ENCODE peak calls at places on chromosomes 11 and 22, in eight cellular contexts. One of them, this sample, is unnamed.

GRCh38 chr22:41284465-41284864 is 1.5 kb downstream of the RANGAP1 start:
- DNase-seq in COR-L47: no peak
- DNase-seq in fibroblast of lung: no peak
- DNase-seq in ELR: no peak
- DNase-seq in HFF-Myc: no peak
- DNase-seq in stimulated activated CD4-positive, alpha-beta T cell treated with anti-CD3 and anti-CD28 coated beads, Interleukin-1b, Interleukin-23, amount 100 ng/mL, for 4 hours: no peak
- DNase-seq in activated T-cell treated with anti-CD3 and anti-CD28 coated beads for 48 hours: no peak
- DNase-seq in heart right ventricle: no peak
- DNase-seq in this sample: no peak

GRCh38 chr22:39229688-39230260 is 15.0 kb downstream of the PDGFB start:
- DNase-seq in stimulated activated CD4-positive, alpha-beta T cell treated with anti-CD3 and anti-CD28 coated beads, Interleukin-1b, Interleukin-23, amount 100 ng/mL, for 4 hours: no peak
- DNase-seq in ELR: no peak
- DNase-seq in activated T-cell treated with anti-CD3 and anti-CD28 coated beads for 48 hours: no peak
- DNase-seq in fibroblast of lung: no peak
- DNase-seq in heart right ventricle: no peak
- DNase-seq in COR-L47: no peak
- DNase-seq in HFF-Myc: no peak
- DNase-seq in this sample: no peak

GRCh38 chr22:27084130-27084529 is 426.7 kb downstream of the MIAT start:
- DNase-seq in activated T-cell treated with anti-CD3 and anti-CD28 coated beads for 48 hours: no peak
- DNase-seq in stimulated activated CD4-positive, alpha-beta T cell treated with anti-CD3 and anti-CD28 coated beads, Interleukin-1b, Interleukin-23, amount 100 ng/mL, for 4 hours: no peak
- DNase-seq in COR-L47: no peak
- DNase-seq in fibroblast of lung: no peak
- DNase-seq in HFF-Myc: no peak
- DNase-seq in heart right ventricle: no peak
- DNase-seq in ELR: no peak
- DNase-seq in this sample: no peak

GRCh38 chr11:57213282-57214086 is 23.6 kb downstream of the APLNR start:
- DNase-seq in ELR: no peak
- DNase-seq in fibroblast of lung: peak
- DNase-seq in heart right ventricle: no peak
- DNase-seq in activated T-cell treated with anti-CD3 and anti-CD28 coated beads for 48 hours: no peak
- DNase-seq in COR-L47: no peak
- DNase-seq in stimulated activated CD4-positive, alpha-beta T cell treated with anti-CD3 and anti-CD28 coated beads, Interleukin-1b, Interleukin-23, amount 100 ng/mL, for 4 hours: no peak
- DNase-seq in HFF-Myc: no peak
- DNase-seq in this sample: peak

GRCh38 chr22:47309946-47310345 is 547.5 kb downstream of the TBC1D22A start:
- DNase-seq in stimulated activated CD4-positive, alpha-beta T cell treated with anti-CD3 and anti-CD28 coated beads, Interleukin-1b, Interleukin-23, amount 100 ng/mL, for 4 hours: no peak
- DNase-seq in ELR: no peak
- DNase-seq in activated T-cell treated with anti-CD3 and anti-CD28 coated beads for 48 hours: no peak
- DNase-seq in heart right ventricle: no peak
- DNase-seq in HFF-Myc: no peak
- DNase-seq in COR-L47: no peak
- DNase-seq in fibroblast of lung: no peak
- DNase-seq in this sample: no peak

GRCh38 chr22:30575011-30575671 is 676 bp upstream of the GAL3ST1 start:
- DNase-seq in HFF-Myc: no peak
- DNase-seq in COR-L47: no peak
- DNase-seq in ELR: no peak
- DNase-seq in stimulated activated CD4-positive, alpha-beta T cell treated with anti-CD3 and anti-CD28 coated beads, Interleukin-1b, Interleukin-23, amount 100 ng/mL, for 4 hours: no peak
- DNase-seq in heart right ventricle: peak
- DNase-seq in fibroblast of lung: peak
- DNase-seq in activated T-cell treated with anti-CD3 and anti-CD28 coated beads for 48 hours: no peak
- DNase-seq in this sample: peak

GRCh38 chr11:121105851-121106250 is 4.8 kb downstream of the TECTA start:
- DNase-seq in COR-L47: no peak
- DNase-seq in ELR: no peak
- DNase-seq in activated T-cell treated with anti-CD3 and anti-CD28 coated beads for 48 hours: no peak
- DNase-seq in fibroblast of lung: no peak
- DNase-seq in HFF-Myc: no peak
- DNase-seq in stimulated activated CD4-positive, alpha-beta T cell treated with anti-CD3 and anti-CD28 coated beads, Interleukin-1b, Interleukin-23, amount 100 ng/mL, for 4 hours: no peak
- DNase-seq in heart right ventricle: no peak
- DNase-seq in this sample: no peak

GRCh38 chr11:2202071-2202899 is 30.7 kb upstream of the TH start:
- DNase-seq in ELR: no peak
- DNase-seq in fibroblast of lung: no peak
- DNase-seq in heart right ventricle: no peak
- DNase-seq in HFF-Myc: no peak
- DNase-seq in COR-L47: no peak
- DNase-seq in stimulated activated CD4-positive, alpha-beta T cell treated with anti-CD3 and anti-CD28 coated beads, Interleukin-1b, Interleukin-23, amount 100 ng/mL, for 4 hours: no peak
- DNase-seq in activated T-cell treated with anti-CD3 and anti-CD28 coated beads for 48 hours: no peak
- DNase-seq in this sample: no peak

GRCh38 chr11:65645710-65646109 is 7.8 kb downstream of the SIPA1 start:
- DNase-seq in HFF-Myc: no peak
- DNase-seq in activated T-cell treated with anti-CD3 and anti-CD28 coated beads for 48 hours: no peak
- DNase-seq in COR-L47: no peak
- DNase-seq in ELR: peak
- DNase-seq in stimulated activated CD4-positive, alpha-beta T cell treated with anti-CD3 and anti-CD28 coated beads, Interleukin-1b, Interleukin-23, amount 100 ng/mL, for 4 hours: no peak
- DNase-seq in fibroblast of lung: peak
- DNase-seq in heart right ventricle: no peak
- DNase-seq in this sample: peak

GRCh38 chr11:2257023-2257700 is 13.2 kb downstream of the ASCL2 start:
- DNase-seq in fibroblast of lung: no peak
- DNase-seq in stimulated activated CD4-positive, alpha-beta T cell treated with anti-CD3 and anti-CD28 coated beads, Interleukin-1b, Interleukin-23, amount 100 ng/mL, for 4 hours: no peak
- DNase-seq in COR-L47: no peak
- DNase-seq in activated T-cell treated with anti-CD3 and anti-CD28 coated beads for 48 hours: no peak
- DNase-seq in ELR: no peak
- DNase-seq in HFF-Myc: no peak
- DNase-seq in heart right ventricle: no peak
- DNase-seq in this sample: no peak

GRCh38 chr22:36383110-36383581 is 4.6 kb downstream of the MYH9 start:
- DNase-seq in fibroblast of lung: peak
- DNase-seq in HFF-Myc: peak
- DNase-seq in stimulated activated CD4-positive, alpha-beta T cell treated with anti-CD3 and anti-CD28 coated beads, Interleukin-1b, Interleukin-23, amount 100 ng/mL, for 4 hours: no peak
- DNase-seq in COR-L47: no peak
- DNase-seq in ELR: peak
- DNase-seq in heart right ventricle: no peak
- DNase-seq in activated T-cell treated with anti-CD3 and anti-CD28 coated beads for 48 hours: no peak
- DNase-seq in this sample: peak

GRCh38 chr11:99068832-99069231 is 48.1 kb downstream of the CNTN5 start:
- DNase-seq in COR-L47: no peak
- DNase-seq in stimulated activated CD4-positive, alpha-beta T cell treated with anti-CD3 and anti-CD28 coated beads, Interleukin-1b, Interleukin-23, amount 100 ng/mL, for 4 hours: no peak
- DNase-seq in ELR: peak
- DNase-seq in fibroblast of lung: no peak
- DNase-seq in activated T-cell treated with anti-CD3 and anti-CD28 coated beads for 48 hours: no peak
- DNase-seq in HFF-Myc: no peak
- DNase-seq in heart right ventricle: no peak
- DNase-seq in this sample: peak

GRCh38 chr11:12864316-12865156 is 144.6 kb upstream of the RASSF10 start:
- DNase-seq in heart right ventricle: no peak
- DNase-seq in fibroblast of lung: peak
- DNase-seq in activated T-cell treated with anti-CD3 and anti-CD28 coated beads for 48 hours: no peak
- DNase-seq in stimulated activated CD4-positive, alpha-beta T cell treated with anti-CD3 and anti-CD28 coated beads, Interleukin-1b, Interleukin-23, amount 100 ng/mL, for 4 hours: no peak
- DNase-seq in ELR: peak
- DNase-seq in HFF-Myc: peak
- DNase-seq in COR-L47: peak
- DNase-seq in this sample: peak

GRCh38 chr11:64226507-64227051 is 505 bp downstream of the NUDT22 start:
- DNase-seq in ELR: peak
- DNase-seq in stimulated activated CD4-positive, alpha-beta T cell treated with anti-CD3 and anti-CD28 coated beads, Interleukin-1b, Interleukin-23, amount 100 ng/mL, for 4 hours: no peak
- DNase-seq in activated T-cell treated with anti-CD3 and anti-CD28 coated beads for 48 hours: peak
- DNase-seq in COR-L47: peak
- DNase-seq in fibroblast of lung: no peak
- DNase-seq in HFF-Myc: no peak
- DNase-seq in heart right ventricle: peak
- DNase-seq in this sample: no peak

GRCh38 chr22:34808618-34809017 is 257.3 kb upstream of the ISX start:
- DNase-seq in stimulated activated CD4-positive, alpha-beta T cell treated with anti-CD3 and anti-CD28 coated beads, Interleukin-1b, Interleukin-23, amount 100 ng/mL, for 4 hours: no peak
- DNase-seq in heart right ventricle: no peak
- DNase-seq in COR-L47: no peak
- DNase-seq in ELR: no peak
- DNase-seq in HFF-Myc: no peak
- DNase-seq in activated T-cell treated with anti-CD3 and anti-CD28 coated beads for 48 hours: no peak
- DNase-seq in fibroblast of lung: no peak
- DNase-seq in this sample: peak

GRCh38 chr11:61725632-61726280 is 26.7 kb upstream of the MYRF start:
- DNase-seq in stimulated activated CD4-positive, alpha-beta T cell treated with anti-CD3 and anti-CD28 coated beads, Interleukin-1b, Interleukin-23, amount 100 ng/mL, for 4 hours: no peak
- DNase-seq in HFF-Myc: no peak
- DNase-seq in heart right ventricle: no peak
- DNase-seq in fibroblast of lung: peak
- DNase-seq in activated T-cell treated with anti-CD3 and anti-CD28 coated beads for 48 hours: no peak
- DNase-seq in COR-L47: no peak
- DNase-seq in ELR: peak
- DNase-seq in this sample: peak

GRCh38 chr22:19517171-19517500 is 7.1 kb downstream of the CLDN5 start:
- DNase-seq in COR-L47: no peak
- DNase-seq in activated T-cell treated with anti-CD3 and anti-CD28 coated beads for 48 hours: no peak
- DNase-seq in heart right ventricle: no peak
- DNase-seq in fibroblast of lung: no peak
- DNase-seq in ELR: no peak
- DNase-seq in HFF-Myc: no peak
- DNase-seq in stimulated activated CD4-positive, alpha-beta T cell treated with anti-CD3 and anti-CD28 coated beads, Interleukin-1b, Interleukin-23, amount 100 ng/mL, for 4 hours: no peak
- DNase-seq in this sample: no peak

GRCh38 chr11:124863137-124863825 is 2.0 kb upstream of the ROBO3 start:
- DNase-seq in heart right ventricle: no peak
- DNase-seq in activated T-cell treated with anti-CD3 and anti-CD28 coated beads for 48 hours: no peak
- DNase-seq in stimulated activated CD4-positive, alpha-beta T cell treated with anti-CD3 and anti-CD28 coated beads, Interleukin-1b, Interleukin-23, amount 100 ng/mL, for 4 hours: no peak
- DNase-seq in ELR: peak
- DNase-seq in fibroblast of lung: peak
- DNase-seq in HFF-Myc: no peak
- DNase-seq in COR-L47: no peak
- DNase-seq in this sample: peak

GRCh38 chr11:86802601-86803051 is 2.3 kb downstream of the PRSS23 start:
- DNase-seq in stimulated activated CD4-positive, alpha-beta T cell treated with anti-CD3 and anti-CD28 coated beads, Interleukin-1b, Interleukin-23, amount 100 ng/mL, for 4 hours: no peak
- DNase-seq in activated T-cell treated with anti-CD3 and anti-CD28 coated beads for 48 hours: no peak
- DNase-seq in COR-L47: peak
- DNase-seq in HFF-Myc: no peak
- DNase-seq in heart right ventricle: no peak
- DNase-seq in fibroblast of lung: peak
- DNase-seq in ELR: peak
- DNase-seq in this sample: peak

GRCh38 chr22:37739000-37739399 is 42.2 kb downstream of the TRIOBP start:
- DNase-seq in activated T-cell treated with anti-CD3 and anti-CD28 coated beads for 48 hours: no peak
- DNase-seq in fibroblast of lung: peak
- DNase-seq in HFF-Myc: no peak
- DNase-seq in heart right ventricle: peak
- DNase-seq in ELR: no peak
- DNase-seq in COR-L47: no peak
- DNase-seq in stimulated activated CD4-positive, alpha-beta T cell treated with anti-CD3 and anti-CD28 coated beads, Interleukin-1b, Interleukin-23, amount 100 ng/mL, for 4 hours: no peak
- DNase-seq in this sample: no peak

GRCh38 chr11:126507646-126508045 is 152.2 kb downstream of the ST3GAL4 start:
- DNase-seq in COR-L47: no peak
- DNase-seq in heart right ventricle: no peak
- DNase-seq in stimulated activated CD4-positive, alpha-beta T cell treated with anti-CD3 and anti-CD28 coated beads, Interleukin-1b, Interleukin-23, amount 100 ng/mL, for 4 hours: no peak
- DNase-seq in ELR: no peak
- DNase-seq in fibroblast of lung: no peak
- DNase-seq in HFF-Myc: no peak
- DNase-seq in activated T-cell treated with anti-CD3 and anti-CD28 coated beads for 48 hours: no peak
- DNase-seq in this sample: no peak

GRCh38 chr22:32080904-32081303 is 37.8 kb downstream of the SLC5A1 start:
- DNase-seq in heart right ventricle: no peak
- DNase-seq in stimulated activated CD4-positive, alpha-beta T cell treated with anti-CD3 and anti-CD28 coated beads, Interleukin-1b, Interleukin-23, amount 100 ng/mL, for 4 hours: peak
- DNase-seq in ELR: peak
- DNase-seq in activated T-cell treated with anti-CD3 and anti-CD28 coated beads for 48 hours: no peak
- DNase-seq in fibroblast of lung: peak
- DNase-seq in COR-L47: peak
- DNase-seq in HFF-Myc: peak
- DNase-seq in this sample: peak

GRCh38 chr11:65900125-65900898 is at the start of gene FOSL1:
- DNase-seq in activated T-cell treated with anti-CD3 and anti-CD28 coated beads for 48 hours: peak
- DNase-seq in stimulated activated CD4-positive, alpha-beta T cell treated with anti-CD3 and anti-CD28 coated beads, Interleukin-1b, Interleukin-23, amount 100 ng/mL, for 4 hours: peak
- DNase-seq in ELR: peak
- DNase-seq in HFF-Myc: no peak
- DNase-seq in heart right ventricle: peak
- DNase-seq in fibroblast of lung: peak
- DNase-seq in COR-L47: peak
- DNase-seq in this sample: peak

This sample was measured in astrocyte of the hippocampus.